ENCODE peak calls at places on chromosomes 5 and 9, in nine cellular contexts. C is type B pancreatic cell; F is lower lobe of right lung; S is NCI-H1417 treated with DMSO at 0.1 percent for 48 hours; L is activated CD4-positive, alpha-beta T cell treated with anti-CD3 and anti-CD28 coated beads, Interleukin-2, amount 50 U/mL, for 48 hours; X is NCI-H774; B is PC-9; H is hepatic stellate cell; G is HCT116. T is an unnamed sample.

GRCh38 chr5:38287124-38287523 is 28.8 kb downstream of the EGFLAM start:
- DNase-seq in C (no peak), L (no peak), H (no peak), S (no peak), F (no peak), B (no peak), G (no peak), X (no peak), T (no peak)

GRCh38 chr5:168104811-168105481 is 186.5 kb upstream of the WWC1 start:
- DNase-seq in C (no peak), F (no peak), B (no peak), G (no peak), S (no peak), H (no peak), L (no peak), X (no peak), T (peak)

GRCh38 chr9:125579030-125579932 is 127.7 kb downstream of the MAPKAP1 start:
- DNase-seq in B (no peak), S (no peak), C (no peak), G (no peak), H (no peak), F (no peak), L (no peak), X (no peak), T (no peak)

GRCh38 chr5:59660737-59661136 is 232.8 kb downstream of the PDE4D start:
- DNase-seq in G (no peak), F (no peak), H (no peak), L (no peak), X (peak), S (no peak), B (no peak), C (no peak), T (peak)

GRCh38 chr9:134172198-134173126 is 8.1 kb upstream of the RNU6ATAC start:
- DNase-seq in S (no peak), F (no peak), H (no peak), L (no peak), C (no peak), G (no peak), X (no peak), B (no peak), T (no peak)

GRCh38 chr5:133140311-133140710 is 88.5 kb downstream of the HSPA4 start:
- DNase-seq in X (no peak), L (no peak), B (no peak), H (no peak), C (peak), S (no peak), F (no peak), G (no peak), T (no peak)

GRCh38 chr9:89660286-89660685 is 55.5 kb downstream of the GADD45G start:
- DNase-seq in F (no peak), L (no peak), H (no peak), S (no peak), X (no peak), G (no peak), C (no peak), B (no peak), T (no peak)

GRCh38 chr5:164052536-164053090 is 547.2 kb downstream of the MAT2B start:
- DNase-seq in C (no peak), L (no peak), F (no peak), X (no peak), S (no peak), B (no peak), G (no peak), H (no peak), T (no peak)

GRCh38 chr9:137632432-137633161 is 13.8 kb downstream of the EHMT1 start:
- DNase-seq in F (peak), X (no peak), S (no peak), H (no peak), B (no peak), G (no peak), L (no peak), C (no peak), T (no peak)

GRCh38 chr5:103778915-103779314 is 216.3 kb upstream of the NUDT12 start:
- DNase-seq in B (no peak), G (no peak), X (no peak), C (no peak), F (no peak), L (no peak), S (no peak), H (no peak), T (no peak)

GRCh38 chr9:105710638-105711037 is 16.3 kb downstream of the TMEM38B start:
- DNase-seq in C (no peak), B (no peak), F (no peak), G (no peak), H (no peak), S (no peak), L (no peak), X (no peak), T (no peak)

GRCh38 chr5:135051872-135052271 is 17.8 kb upstream of the PITX1 start:
- DNase-seq in F (no peak), B (no peak), H (no peak), G (no peak), C (no peak), L (no peak), X (no peak), S (no peak), T (no peak)

GRCh38 chr5:150126921-150127265 is 28.8 kb downstream of the PDGFRB start:
- DNase-seq in F (no peak), C (no peak), G (no peak), X (no peak), H (no peak), B (no peak), S (no peak), L (no peak), T (no peak)

GRCh38 chr9:10230512-10230911 is 382.3 kb downstream of the PTPRD start:
- DNase-seq in B (no peak), C (no peak), L (no peak), F (no peak), G (no peak), X (no peak), H (no peak), S (no peak), T (no peak)

GRCh38 chr9:134624119-134624826 is 17.3 kb upstream of the COL5A1 start:
- DNase-seq in B (no peak), C (peak), G (no peak), X (no peak), H (no peak), L (no peak), S (no peak), F (peak), T (no peak)

GRCh38 chr5:175735701-175736100 is 77.8 kb downstream of the HRH2 start:
- DNase-seq in C (no peak), S (no peak), X (no peak), H (no peak), F (no peak), L (no peak), B (no peak), G (no peak), T (no peak)

GRCh38 chr5:169521366-169521983 is 62.1 kb upstream of the SPDL1 start:
- DNase-seq in X (no peak), H (no peak), S (no peak), B (no peak), G (no peak), C (no peak), F (no peak), L (no peak), T (no peak)

GRCh38 chr9:122116040-122116439 is 22.9 kb upstream of the TTLL11 start:
- DNase-seq in H (no peak), B (no peak), L (no peak), F (no peak), G (no peak), X (no peak), S (no peak), C (no peak), T (no peak)

GRCh38 chr5:37198842-37199241 is 50.3 kb downstream of the CPLANE1 start:
- DNase-seq in F (no peak), S (no peak), C (no peak), G (no peak), B (no peak), X (no peak), L (no peak), H (no peak), T (no peak)

T was measured in NCI-H146.